ENCODE peak calls at places on chromosomes 2 and 18, in seven cellular contexts. One of them, this sample, is unnamed.

GRCh38 chr2:172092716-172093415 is 7.6 kb downstream of the DLX1 start:
- DNase-seq in epithelial cell of esophagus: no peak
- DNase-seq in SK-N-DZ: no peak
- DNase-seq in posterior cingulate gyrus: no peak
- DNase-seq in amniotic epithelial cell: no peak
- DNase-seq in neural progenitor cell: peak
- DNase-seq in HTR-8/SVneo: no peak
- DNase-seq in this sample: no peak

GRCh38 chr2:69815717-69816116 is 13.7 kb upstream of the GMCL1 start:
- DNase-seq in epithelial cell of esophagus: no peak
- DNase-seq in SK-N-DZ: no peak
- DNase-seq in posterior cingulate gyrus: no peak
- DNase-seq in amniotic epithelial cell: no peak
- DNase-seq in neural progenitor cell: no peak
- DNase-seq in HTR-8/SVneo: no peak
- DNase-seq in this sample: no peak

GRCh38 chr2:46012618-46013240 is 284.5 kb upstream of the EPAS1 start:
- DNase-seq in epithelial cell of esophagus: no peak
- DNase-seq in SK-N-DZ: no peak
- DNase-seq in posterior cingulate gyrus: no peak
- DNase-seq in amniotic epithelial cell: no peak
- DNase-seq in neural progenitor cell: no peak
- DNase-seq in HTR-8/SVneo: no peak
- DNase-seq in this sample: no peak

GRCh38 chr18:79396431-79397287 is 929 bp downstream of the NFATC1 start:
- DNase-seq in epithelial cell of esophagus: peak
- DNase-seq in SK-N-DZ: no peak
- DNase-seq in posterior cingulate gyrus: peak
- DNase-seq in amniotic epithelial cell: no peak
- DNase-seq in neural progenitor cell: peak
- DNase-seq in HTR-8/SVneo: no peak
- DNase-seq in this sample: peak

GRCh38 chr2:138502253-138503086 is 900 bp downstream of the SPOPL start:
- DNase-seq in epithelial cell of esophagus: peak
- DNase-seq in SK-N-DZ: peak
- DNase-seq in posterior cingulate gyrus: no peak
- DNase-seq in amniotic epithelial cell: no peak
- DNase-seq in neural progenitor cell: peak
- DNase-seq in HTR-8/SVneo: no peak
- DNase-seq in this sample: no peak

GRCh38 chr2:8459474-8459873 is 222.4 kb upstream of the ID2 start:
- DNase-seq in epithelial cell of esophagus: no peak
- DNase-seq in SK-N-DZ: no peak
- DNase-seq in posterior cingulate gyrus: no peak
- DNase-seq in amniotic epithelial cell: no peak
- DNase-seq in neural progenitor cell: no peak
- DNase-seq in HTR-8/SVneo: no peak
- DNase-seq in this sample: no peak

GRCh38 chr18:59631583-59632181 is 65.5 kb downstream of the CCBE1 start:
- DNase-seq in epithelial cell of esophagus: peak
- DNase-seq in SK-N-DZ: peak
- DNase-seq in posterior cingulate gyrus: no peak
- DNase-seq in amniotic epithelial cell: peak
- DNase-seq in neural progenitor cell: peak
- DNase-seq in HTR-8/SVneo: peak
- DNase-seq in this sample: peak

GRCh38 chr2:75344146-75344545 is 144.8 kb upstream of the TACR1 start:
- DNase-seq in epithelial cell of esophagus: no peak
- DNase-seq in SK-N-DZ: no peak
- DNase-seq in posterior cingulate gyrus: no peak
- DNase-seq in amniotic epithelial cell: no peak
- DNase-seq in neural progenitor cell: no peak
- DNase-seq in HTR-8/SVneo: no peak
- DNase-seq in this sample: no peak

GRCh38 chr2:163046615-163047014 is 208.0 kb upstream of the KCNH7 start:
- DNase-seq in epithelial cell of esophagus: no peak
- DNase-seq in SK-N-DZ: no peak
- DNase-seq in posterior cingulate gyrus: no peak
- DNase-seq in amniotic epithelial cell: no peak
- DNase-seq in neural progenitor cell: no peak
- DNase-seq in HTR-8/SVneo: no peak
- DNase-seq in this sample: no peak

GRCh38 chr2:48717826-48718225 is 37.7 kb downstream of the LHCGR start:
- DNase-seq in epithelial cell of esophagus: no peak
- DNase-seq in SK-N-DZ: no peak
- DNase-seq in posterior cingulate gyrus: no peak
- DNase-seq in amniotic epithelial cell: peak
- DNase-seq in neural progenitor cell: no peak
- DNase-seq in HTR-8/SVneo: no peak
- DNase-seq in this sample: no peak

GRCh38 chr2:223947711-223948205 is 2.6 kb upstream of the WDFY1 start:
- DNase-seq in epithelial cell of esophagus: peak
- DNase-seq in SK-N-DZ: no peak
- DNase-seq in posterior cingulate gyrus: no peak
- DNase-seq in amniotic epithelial cell: no peak
- DNase-seq in neural progenitor cell: peak
- DNase-seq in HTR-8/SVneo: no peak
- DNase-seq in this sample: no peak

GRCh38 chr2:100786297-100786658 is 33.7 kb upstream of the NPAS2 start:
- DNase-seq in epithelial cell of esophagus: peak
- DNase-seq in SK-N-DZ: no peak
- DNase-seq in posterior cingulate gyrus: peak
- DNase-seq in amniotic epithelial cell: peak
- DNase-seq in neural progenitor cell: no peak
- DNase-seq in HTR-8/SVneo: peak
- DNase-seq in this sample: peak

GRCh38 chr18:31102941-31103340 is 720 bp upstream of the DSC2 start:
- DNase-seq in epithelial cell of esophagus: peak
- DNase-seq in SK-N-DZ: no peak
- DNase-seq in posterior cingulate gyrus: no peak
- DNase-seq in amniotic epithelial cell: peak
- DNase-seq in neural progenitor cell: no peak
- DNase-seq in HTR-8/SVneo: no peak
- DNase-seq in this sample: no peak

GRCh38 chr18:10252494-10252893 is 201.9 kb upstream of the APCDD1 start:
- DNase-seq in epithelial cell of esophagus: no peak
- DNase-seq in SK-N-DZ: no peak
- DNase-seq in posterior cingulate gyrus: no peak
- DNase-seq in amniotic epithelial cell: peak
- DNase-seq in neural progenitor cell: no peak
- DNase-seq in HTR-8/SVneo: no peak
- DNase-seq in this sample: no peak

GRCh38 chr2:108417254-108417653 is 31.8 kb upstream of the GCC2 start:
- DNase-seq in epithelial cell of esophagus: peak
- DNase-seq in SK-N-DZ: no peak
- DNase-seq in posterior cingulate gyrus: no peak
- DNase-seq in amniotic epithelial cell: no peak
- DNase-seq in neural progenitor cell: no peak
- DNase-seq in HTR-8/SVneo: no peak
- DNase-seq in this sample: no peak

GRCh38 chr2:26274058-26274613 is 29.4 kb downstream of the HADHB start:
- DNase-seq in epithelial cell of esophagus: peak
- DNase-seq in SK-N-DZ: no peak
- DNase-seq in posterior cingulate gyrus: no peak
- DNase-seq in amniotic epithelial cell: peak
- DNase-seq in neural progenitor cell: no peak
- DNase-seq in HTR-8/SVneo: peak
- DNase-seq in this sample: peak

GRCh38 chr2:202780514-202781021 is 91.0 kb downstream of the ICA1L start:
- DNase-seq in epithelial cell of esophagus: peak
- DNase-seq in SK-N-DZ: no peak
- DNase-seq in posterior cingulate gyrus: no peak
- DNase-seq in amniotic epithelial cell: peak
- DNase-seq in neural progenitor cell: no peak
- DNase-seq in HTR-8/SVneo: peak
- DNase-seq in this sample: peak

GRCh38 chr2:176565641-176566323 is 296.5 kb downstream of the MTX2 start:
- DNase-seq in epithelial cell of esophagus: no peak
- DNase-seq in SK-N-DZ: no peak
- DNase-seq in posterior cingulate gyrus: no peak
- DNase-seq in amniotic epithelial cell: no peak
- DNase-seq in neural progenitor cell: no peak
- DNase-seq in HTR-8/SVneo: no peak
- DNase-seq in this sample: no peak

GRCh38 chr2:219252900-219253752 is at the start of gene TUBA4B:
- DNase-seq in epithelial cell of esophagus: peak
- DNase-seq in SK-N-DZ: no peak
- DNase-seq in posterior cingulate gyrus: no peak
- DNase-seq in amniotic epithelial cell: peak
- DNase-seq in neural progenitor cell: peak
- DNase-seq in HTR-8/SVneo: no peak
- DNase-seq in this sample: no peak

GRCh38 chr2:219542931-219543595 is 546 bp downstream of the CHPF start:
- DNase-seq in epithelial cell of esophagus: peak
- DNase-seq in SK-N-DZ: no peak
- DNase-seq in posterior cingulate gyrus: no peak
- DNase-seq in amniotic epithelial cell: no peak
- DNase-seq in neural progenitor cell: peak
- DNase-seq in HTR-8/SVneo: no peak
- DNase-seq in this sample: peak

GRCh38 chr18:5393779-5394178 is 98.3 kb upstream of the ZBTB14 start:
- DNase-seq in epithelial cell of esophagus: peak
- DNase-seq in SK-N-DZ: no peak
- DNase-seq in posterior cingulate gyrus: no peak
- DNase-seq in amniotic epithelial cell: no peak
- DNase-seq in neural progenitor cell: no peak
- DNase-seq in HTR-8/SVneo: no peak
- DNase-seq in this sample: peak

GRCh38 chr2:120239488-120240287 is 13.0 kb upstream of the RALB start:
- DNase-seq in epithelial cell of esophagus: peak
- DNase-seq in SK-N-DZ: no peak
- DNase-seq in posterior cingulate gyrus: no peak
- DNase-seq in amniotic epithelial cell: peak
- DNase-seq in neural progenitor cell: peak
- DNase-seq in HTR-8/SVneo: peak
- DNase-seq in this sample: peak

GRCh38 chr2:38178556-38179419 is 102.8 kb upstream of the CYP1B1 start:
- DNase-seq in epithelial cell of esophagus: peak
- DNase-seq in SK-N-DZ: no peak
- DNase-seq in posterior cingulate gyrus: no peak
- DNase-seq in amniotic epithelial cell: peak
- DNase-seq in neural progenitor cell: no peak
- DNase-seq in HTR-8/SVneo: peak
- DNase-seq in this sample: peak

GRCh38 chr2:37654932-37655331 is 16.5 kb downstream of the CDC42EP3 start:
- DNase-seq in epithelial cell of esophagus: no peak
- DNase-seq in SK-N-DZ: no peak
- DNase-seq in posterior cingulate gyrus: no peak
- DNase-seq in amniotic epithelial cell: peak
- DNase-seq in neural progenitor cell: peak
- DNase-seq in HTR-8/SVneo: no peak
- DNase-seq in this sample: peak

GRCh38 chr2:183162362-183162761 is 38.1 kb downstream of the NUP35 start:
- DNase-seq in epithelial cell of esophagus: peak
- DNase-seq in SK-N-DZ: no peak
- DNase-seq in posterior cingulate gyrus: no peak
- DNase-seq in amniotic epithelial cell: peak
- DNase-seq in neural progenitor cell: no peak
- DNase-seq in HTR-8/SVneo: no peak
- DNase-seq in this sample: peak

GRCh38 chr18:41906528-41907256 is 48.3 kb upstream of the PIK3C3 start:
- DNase-seq in epithelial cell of esophagus: peak
- DNase-seq in SK-N-DZ: peak
- DNase-seq in posterior cingulate gyrus: no peak
- DNase-seq in amniotic epithelial cell: peak
- DNase-seq in neural progenitor cell: peak
- DNase-seq in HTR-8/SVneo: peak
- DNase-seq in this sample: peak

GRCh38 chr2:180411631-180412030 is 404.5 kb upstream of the CWC22 start:
- DNase-seq in epithelial cell of esophagus: no peak
- DNase-seq in SK-N-DZ: no peak
- DNase-seq in posterior cingulate gyrus: no peak
- DNase-seq in amniotic epithelial cell: no peak
- DNase-seq in neural progenitor cell: no peak
- DNase-seq in HTR-8/SVneo: no peak
- DNase-seq in this sample: no peak

GRCh38 chr2:14560686-14561085 is 71.8 kb upstream of the LRATD1 start:
- DNase-seq in epithelial cell of esophagus: no peak
- DNase-seq in SK-N-DZ: no peak
- DNase-seq in posterior cingulate gyrus: no peak
- DNase-seq in amniotic epithelial cell: no peak
- DNase-seq in neural progenitor cell: no peak
- DNase-seq in HTR-8/SVneo: no peak
- DNase-seq in this sample: no peak

GRCh38 chr2:101897301-101897700 is 94.5 kb upstream of the IL1R2 start:
- DNase-seq in epithelial cell of esophagus: no peak
- DNase-seq in SK-N-DZ: no peak
- DNase-seq in posterior cingulate gyrus: no peak
- DNase-seq in amniotic epithelial cell: no peak
- DNase-seq in neural progenitor cell: no peak
- DNase-seq in HTR-8/SVneo: no peak
- DNase-seq in this sample: no peak

GRCh38 chr2:10169581-10169980 is 47.0 kb downstream of the RRM2 start:
- DNase-seq in epithelial cell of esophagus: no peak
- DNase-seq in SK-N-DZ: no peak
- DNase-seq in posterior cingulate gyrus: no peak
- DNase-seq in amniotic epithelial cell: peak
- DNase-seq in neural progenitor cell: no peak
- DNase-seq in HTR-8/SVneo: peak
- DNase-seq in this sample: peak

GRCh38 chr18:58670561-58671121 is 624 bp upstream of the MALT1 start:
- DNase-seq in epithelial cell of esophagus: no peak
- DNase-seq in SK-N-DZ: no peak
- DNase-seq in posterior cingulate gyrus: peak
- DNase-seq in amniotic epithelial cell: no peak
- DNase-seq in neural progenitor cell: peak
- DNase-seq in HTR-8/SVneo: no peak
- DNase-seq in this sample: no peak

GRCh38 chr2:219024059-219024458 is 17.3 kb downstream of the CFAP65 start:
- DNase-seq in epithelial cell of esophagus: no peak
- DNase-seq in SK-N-DZ: no peak
- DNase-seq in posterior cingulate gyrus: no peak
- DNase-seq in amniotic epithelial cell: no peak
- DNase-seq in neural progenitor cell: peak
- DNase-seq in HTR-8/SVneo: no peak
- DNase-seq in this sample: no peak

This sample was measured in fibroblast of the aortic adventitia.